ENCODE peak calls at places on chromosomes 6 and 20, in ten cellular contexts. G is left ventricle myocardium inferior; H is sigmoid colon; K is psoas muscle; F is naive thymus-derived CD4-positive, alpha-beta T cell; C is osteoblast; J is K562; M is ovary; R is endothelial cell of umbilical vein; T is heart left ventricle. W is an unnamed sample.
A peak's percentile ranks its signal among the peaks of the same experiment; 100 is the strongest.

GRCh38 chr6:153778216-153778615 is 260.8 kb upstream of the OPRM1 start:
- DNase-seq in G (no peak), H (no peak), K (no peak), F (no peak), C (no peak), J (no peak), M (no peak), R (no peak), T (no peak), W (no peak)

GRCh38 chr6:10418862-10419748 is 4.2 kb upstream of the TFAP2A start:
- DNase-seq in G (no peak), H (no peak), K (no peak), F (no peak), C (peak; percentile 75), J (peak; percentile 66), M (no peak), R (no peak), T (no peak), W (no peak)

GRCh38 chr6:104537185-104537584 is 322.5 kb downstream of the HACE1 start:
- DNase-seq in G (no peak), H (no peak), K (no peak), F (no peak), C (peak; percentile 63), J (no peak), M (no peak), R (peak; percentile 62), T (no peak), W (no peak)

GRCh38 chr6:37141291-37142046 is 28.5 kb upstream of the PIM1 start:
- DNase-seq in G (no peak), H (peak; percentile 77), K (no peak), F (no peak), C (no peak), J (no peak), M (peak; percentile 54), R (no peak), T (no peak), W (no peak)

GRCh38 chr20:12047838-12048432 is 130.2 kb downstream of the BTBD3 start:
- DNase-seq in G (no peak), H (no peak), K (no peak), F (no peak), C (no peak), J (no peak), M (no peak), R (peak; percentile 30), T (no peak), W (no peak)

GRCh38 chr20:34538671-34539123 is 19.8 kb upstream of the MAP1LC3A start:
- DNase-seq in G (peak; percentile 48), H (peak; percentile 75), K (peak; percentile 76), F (peak; percentile 30), C (peak; percentile 44), J (peak; percentile 84), M (peak; percentile 48), R (peak; percentile 45), T (no peak), W (peak; percentile 79)

GRCh38 chr20:59564171-59564570 is 40.2 kb upstream of the PHACTR3 start:
- DNase-seq in G (no peak), H (no peak), K (no peak), F (no peak), C (no peak), J (no peak), M (no peak), R (no peak), T (no peak), W (no peak)

GRCh38 chr20:25047766-25048165 is 10.2 kb downstream of the ACSS1 start:
- DNase-seq in G (no peak), H (peak; percentile 54), K (no peak), F (no peak), C (no peak), J (no peak), M (peak; percentile 9), R (no peak), T (no peak), W (peak; percentile 24)

GRCh38 chr20:44659931-44660330 is 8.4 kb upstream of the ADA start:
- DNase-seq in G (no peak), H (no peak), K (no peak), F (no peak), C (no peak), J (no peak), M (no peak), R (no peak), T (peak; percentile 24), W (no peak)
- H3K9me3 ChIP-seq in G (peaks cover 4% of the 10 kb centered on the region), H (no peaks in the 10 kb centered on the region), K (no peaks in the 10 kb centered on the region), F (no peaks in the 10 kb centered on the region), C (peaks cover 2% of the 10 kb centered on the region), J (no peaks in the 10 kb centered on the region), M (no peaks in the 10 kb centered on the region), R (no peaks in the 10 kb centered on the region), T (no peaks in the 10 kb centered on the region), W (no peaks in the 10 kb centered on the region)

DNA sequence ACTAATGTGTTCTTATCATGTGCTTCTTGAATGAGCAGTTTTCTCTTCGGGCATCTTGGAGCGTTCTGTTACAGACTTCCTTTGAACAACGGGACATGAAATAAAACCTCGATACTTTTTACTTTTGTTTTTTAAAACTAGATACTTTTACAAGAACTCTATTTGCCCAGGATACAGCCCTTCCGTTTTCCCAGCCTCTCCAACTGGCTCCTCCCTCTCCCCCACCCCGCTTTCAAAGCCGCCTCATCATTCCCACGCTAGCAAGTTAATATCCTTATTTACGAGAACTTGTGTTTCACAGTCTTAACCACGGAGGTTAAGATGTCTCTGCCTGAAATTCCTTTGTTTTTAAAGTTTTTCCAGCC is 259 bp upstream of the CFAP206 start:
- DNase-seq in G (no peak), H (peak; percentile 67), K (no peak), F (no peak), C (peak; percentile 90), J (no peak), M (no peak), R (peak; percentile 62), T (no peak), W (no peak)
- H3K27ac ChIP-seq in G (peak overlapping the region; percentile 89), H (peak overlapping the region; percentile 86), K (peak overlapping the region; percentile 62), F (peak overlapping the region; percentile 75), C (peak overlapping the region; percentile 51), J (no peak overlapping the region), M (peak overlapping the region; percentile 59), R (peak overlapping the region; percentile 39), T (peak overlapping the region; percentile 88), W (no peak overlapping the region)

GRCh38 chr20:58531063-58531462 is 15.9 kb upstream of the APCDD1L start:
- DNase-seq in G (no peak), H (no peak), K (no peak), F (no peak), C (no peak), J (no peak), M (no peak), R (no peak), T (no peak), W (no peak)

GRCh38 chr20:58524814-58525213 is 9.6 kb upstream of the APCDD1L start:
- DNase-seq in G (no peak), H (peak; percentile 34), K (no peak), F (no peak), C (peak; percentile 89), J (no peak), M (no peak), R (no peak), T (no peak), W (no peak)

GRCh38 chr20:58531657-58532056 is 16.5 kb upstream of the APCDD1L start:
- DNase-seq in G (no peak), H (no peak), K (no peak), F (no peak), C (no peak), J (no peak), M (no peak), R (no peak), T (no peak), W (no peak)

GRCh38 chr20:58526411-58526810 is 11.2 kb upstream of the APCDD1L start:
- DNase-seq in G (no peak), H (no peak), K (no peak), F (no peak), C (no peak), J (no peak), M (no peak), R (no peak), T (no peak), W (no peak)

DNA sequence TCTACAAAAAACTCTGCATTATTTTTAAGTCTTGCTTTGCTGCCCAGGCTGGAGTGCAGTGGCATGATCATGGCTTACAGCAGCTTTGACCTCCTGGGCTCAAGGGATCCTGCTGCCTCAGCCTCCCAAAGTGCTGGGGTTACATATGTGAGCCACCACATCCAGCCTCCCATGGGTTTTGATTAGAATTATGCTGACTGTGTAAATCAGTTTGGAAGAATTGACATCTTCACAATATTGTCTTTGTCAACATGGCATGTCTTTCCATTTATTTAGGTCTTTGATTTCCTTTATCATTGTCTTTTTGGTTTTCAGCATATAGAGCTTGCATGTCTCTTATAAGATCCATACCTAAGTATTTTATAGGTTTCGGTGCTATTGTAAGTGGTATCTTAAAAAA is 13.2 kb upstream of the APCDD1L start:
- DNase-seq in G (no peak), H (peak; percentile 3), K (no peak), F (no peak), C (no peak), J (no peak), M (no peak), R (no peak), T (no peak), W (no peak)
- H3K9me3 ChIP-seq in G (peaks cover 79% of the 10 kb centered on the region), H (peaks cover 15% of the 10 kb centered on the region), K (peaks cover 32% of the 10 kb centered on the region), F (no peaks in the 10 kb centered on the region), C (peaks cover 11% of the 10 kb centered on the region), J (no peaks in the 10 kb centered on the region), M (no peaks in the 10 kb centered on the region), R (peaks cover 2% of the 10 kb centered on the region), T (peaks cover 61% of the 10 kb centered on the region), W (peaks cover 5% of the 10 kb centered on the region)

GRCh38 chr6:2961491-2961890 is 9.9 kb downstream of the SERPINB6 start:
- DNase-seq in G (no peak), H (no peak), K (no peak), F (no peak), C (no peak), J (no peak), M (no peak), R (no peak), T (no peak), W (no peak)

GRCh38 chr6:2959909-2960719 is 11.3 kb downstream of the SERPINB6 start:
- DNase-seq in G (no peak), H (no peak), K (no peak), F (no peak), C (peak; percentile 97), J (no peak), M (no peak), R (peak; percentile 76), T (no peak), W (no peak)

GRCh38 chr6:2962636-2963035 is 8.7 kb downstream of the SERPINB6 start:
- DNase-seq in G (no peak), H (no peak), K (no peak), F (no peak), C (no peak), J (no peak), M (no peak), R (no peak), T (no peak), W (no peak)

GRCh38 chr6:2961971-2962370 is 9.4 kb downstream of the SERPINB6 start:
- DNase-seq in G (no peak), H (no peak), K (no peak), F (no peak), C (no peak), J (peak; percentile 52), M (no peak), R (no peak), T (no peak), W (no peak)

DNA sequence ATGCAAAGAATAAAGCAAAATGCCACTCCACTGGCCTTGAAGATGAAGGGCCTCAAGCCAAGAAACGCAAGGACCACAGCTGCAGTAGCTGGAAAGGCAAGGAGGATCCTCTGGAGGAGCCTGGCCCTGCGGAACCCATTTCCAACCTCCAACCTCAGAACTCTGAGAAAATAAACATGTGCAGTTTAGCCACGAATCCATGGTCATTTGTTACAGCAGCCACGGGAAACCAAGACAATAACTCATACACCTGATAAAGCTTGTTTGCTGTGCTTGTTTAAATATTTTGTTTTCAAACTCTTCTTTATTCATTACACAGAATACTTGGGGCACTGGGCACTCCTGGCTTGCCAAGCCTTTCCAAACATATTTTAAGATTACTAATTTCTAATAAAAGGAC is 10.4 kb downstream of the SERPINB6 start:
- DNase-seq in G (no peak), H (no peak), K (no peak), F (no peak), C (no peak), J (no peak), M (no peak), R (peak; percentile 58), T (no peak), W (no peak)
- H3K27ac ChIP-seq in G (peak overlapping the region; percentile 93), H (no peak overlapping the region), K (no peak overlapping the region), F (no peak overlapping the region), C (peak overlapping the region; percentile 67), J (no peak overlapping the region), M (peak overlapping the region; percentile 68), R (peak overlapping the region; percentile 28), T (no peak overlapping the region), W (no peak overlapping the region)

W was measured in aorta.